ENCODE peak calls at places on chromosome 4, in eight cellular contexts. One of them, this sample, is unnamed.

GRCh38 chr4:46930866-46931265 is 21.8 kb upstream of the COX7B2 start:
- DNase-seq in foreskin fibroblast: no peak
- DNase-seq in endothelial cell of umbilical vein: no peak
- DNase-seq in ovary: no peak
- DNase-seq in brain microvascular endothelial cell: no peak
- DNase-seq in SK-N-SH: no peak
- DNase-seq in astrocyte of the spinal cord: no peak
- DNase-seq in Caco-2: peak; percentile 49
- DNase-seq in this sample: no peak

GRCh38 chr4:184960505-184960971 is 57.8 kb upstream of the HELT start:
- DNase-seq in foreskin fibroblast: no peak
- DNase-seq in endothelial cell of umbilical vein: no peak
- DNase-seq in ovary: no peak
- DNase-seq in brain microvascular endothelial cell: no peak
- DNase-seq in SK-N-SH: no peak
- DNase-seq in astrocyte of the spinal cord: peak; percentile 38
- DNase-seq in Caco-2: no peak
- DNase-seq in this sample: peak; percentile 2

GRCh38 chr4:55498051-55498450 is 48.7 kb downstream of the CLOCK start:
- DNase-seq in foreskin fibroblast: no peak
- DNase-seq in endothelial cell of umbilical vein: no peak
- DNase-seq in ovary: no peak
- DNase-seq in brain microvascular endothelial cell: no peak
- DNase-seq in SK-N-SH: no peak
- DNase-seq in astrocyte of the spinal cord: no peak
- DNase-seq in Caco-2: no peak
- DNase-seq in this sample: peak; percentile 9

GRCh38 chr4:16693641-16694040 is 204.8 kb downstream of the LDB2 start:
- DNase-seq in foreskin fibroblast: no peak
- DNase-seq in endothelial cell of umbilical vein: no peak
- DNase-seq in ovary: no peak
- DNase-seq in brain microvascular endothelial cell: no peak
- DNase-seq in SK-N-SH: no peak
- DNase-seq in astrocyte of the spinal cord: no peak
- DNase-seq in Caco-2: no peak
- DNase-seq in this sample: no peak

GRCh38 chr4:101345596-101346311 is 1.6 kb downstream of the PPP3CA start:
- DNase-seq in foreskin fibroblast: peak; percentile 38
- DNase-seq in endothelial cell of umbilical vein: peak; percentile 50
- DNase-seq in ovary: peak; percentile 80
- DNase-seq in brain microvascular endothelial cell: peak; percentile 51
- DNase-seq in SK-N-SH: peak; percentile 83
- DNase-seq in astrocyte of the spinal cord: peak; percentile 67
- DNase-seq in Caco-2: peak; percentile 50
- DNase-seq in this sample: peak; percentile 54

GRCh38 chr4:13182136-13182535 is 302.0 kb downstream of the RAB28 start:
- DNase-seq in foreskin fibroblast: no peak
- DNase-seq in endothelial cell of umbilical vein: no peak
- DNase-seq in ovary: no peak
- DNase-seq in brain microvascular endothelial cell: peak; percentile 8
- DNase-seq in SK-N-SH: no peak
- DNase-seq in astrocyte of the spinal cord: peak; percentile 27
- DNase-seq in Caco-2: no peak
- DNase-seq in this sample: no peak

GRCh38 chr4:103318327-103318726 is 120.2 kb upstream of the CENPE start:
- DNase-seq in foreskin fibroblast: no peak
- DNase-seq in endothelial cell of umbilical vein: no peak
- DNase-seq in ovary: no peak
- DNase-seq in brain microvascular endothelial cell: no peak
- DNase-seq in SK-N-SH: no peak
- DNase-seq in astrocyte of the spinal cord: no peak
- DNase-seq in Caco-2: no peak
- DNase-seq in this sample: no peak

GRCh38 chr4:8192748-8193738 is 6.0 kb upstream of the SH3TC1 start:
- DNase-seq in foreskin fibroblast: peak; percentile 21
- DNase-seq in endothelial cell of umbilical vein: peak; percentile 79
- DNase-seq in ovary: no peak
- DNase-seq in brain microvascular endothelial cell: peak; percentile 50
- DNase-seq in SK-N-SH: peak; percentile 78
- DNase-seq in astrocyte of the spinal cord: peak; percentile 50
- DNase-seq in Caco-2: peak; percentile 68
- DNase-seq in this sample: peak; percentile 48

GRCh38 chr4:123924536-123924935 is 527.9 kb downstream of the SPRY1 start:
- DNase-seq in foreskin fibroblast: peak; percentile 30
- DNase-seq in endothelial cell of umbilical vein: peak; percentile 44
- DNase-seq in ovary: no peak
- DNase-seq in brain microvascular endothelial cell: no peak
- DNase-seq in SK-N-SH: no peak
- DNase-seq in astrocyte of the spinal cord: peak; percentile 22
- DNase-seq in Caco-2: no peak
- DNase-seq in this sample: no peak

GRCh38 chr4:98939892-98940298 is 11.0 kb upstream of the EIF4E start:
- DNase-seq in foreskin fibroblast: peak; percentile 51
- DNase-seq in endothelial cell of umbilical vein: peak; percentile 81
- DNase-seq in ovary: no peak
- DNase-seq in brain microvascular endothelial cell: peak; percentile 70
- DNase-seq in SK-N-SH: peak; percentile 42
- DNase-seq in astrocyte of the spinal cord: peak; percentile 79
- DNase-seq in Caco-2: peak; percentile 59
- DNase-seq in this sample: peak; percentile 88

GRCh38 chr4:10366628-10367027 is 90.6 kb downstream of the ZNF518B start:
- DNase-seq in foreskin fibroblast: no peak
- DNase-seq in endothelial cell of umbilical vein: no peak
- DNase-seq in ovary: no peak
- DNase-seq in brain microvascular endothelial cell: no peak
- DNase-seq in SK-N-SH: no peak
- DNase-seq in astrocyte of the spinal cord: no peak
- DNase-seq in Caco-2: no peak
- DNase-seq in this sample: no peak

GRCh38 chr4:73690051-73690744 is 50.2 kb upstream of the CXCL8 start:
- DNase-seq in foreskin fibroblast: peak; percentile 63
- DNase-seq in endothelial cell of umbilical vein: no peak
- DNase-seq in ovary: no peak
- DNase-seq in brain microvascular endothelial cell: no peak
- DNase-seq in SK-N-SH: no peak
- DNase-seq in astrocyte of the spinal cord: no peak
- DNase-seq in Caco-2: no peak
- DNase-seq in this sample: peak; percentile 43

GRCh38 chr4:25107827-25108516 is 52.3 kb downstream of the SEPSECS start:
- DNase-seq in foreskin fibroblast: no peak
- DNase-seq in endothelial cell of umbilical vein: no peak
- DNase-seq in ovary: no peak
- DNase-seq in brain microvascular endothelial cell: no peak
- DNase-seq in SK-N-SH: no peak
- DNase-seq in astrocyte of the spinal cord: no peak
- DNase-seq in Caco-2: no peak
- DNase-seq in this sample: no peak

GRCh38 chr4:146159384-146160058 is 16.0 kb upstream of the LSM6 start:
- DNase-seq in foreskin fibroblast: no peak
- DNase-seq in endothelial cell of umbilical vein: no peak
- DNase-seq in ovary: no peak
- DNase-seq in brain microvascular endothelial cell: no peak
- DNase-seq in SK-N-SH: no peak
- DNase-seq in astrocyte of the spinal cord: no peak
- DNase-seq in Caco-2: no peak
- DNase-seq in this sample: no peak

GRCh38 chr4:94728056-94728766 is 29.5 kb upstream of the BMPR1B start:
- DNase-seq in foreskin fibroblast: peak; percentile 24
- DNase-seq in endothelial cell of umbilical vein: no peak
- DNase-seq in ovary: no peak
- DNase-seq in brain microvascular endothelial cell: no peak
- DNase-seq in SK-N-SH: no peak
- DNase-seq in astrocyte of the spinal cord: no peak
- DNase-seq in Caco-2: no peak
- DNase-seq in this sample: no peak

GRCh38 chr4:142566780-142567179 is 279.3 kb downstream of the INPP4B start:
- DNase-seq in foreskin fibroblast: no peak
- DNase-seq in endothelial cell of umbilical vein: no peak
- DNase-seq in ovary: no peak
- DNase-seq in brain microvascular endothelial cell: no peak
- DNase-seq in SK-N-SH: no peak
- DNase-seq in astrocyte of the spinal cord: no peak
- DNase-seq in Caco-2: no peak
- DNase-seq in this sample: no peak

GRCh38 chr4:142567620-142568451 is 278.3 kb downstream of the INPP4B start:
- DNase-seq in foreskin fibroblast: peak; percentile 36
- DNase-seq in endothelial cell of umbilical vein: no peak
- DNase-seq in ovary: no peak
- DNase-seq in brain microvascular endothelial cell: no peak
- DNase-seq in SK-N-SH: no peak
- DNase-seq in astrocyte of the spinal cord: peak; percentile 28
- DNase-seq in Caco-2: peak; percentile 25
- DNase-seq in this sample: peak; percentile 68

GRCh38 chr4:142566243-142566642 is 279.9 kb downstream of the INPP4B start:
- DNase-seq in foreskin fibroblast: no peak
- DNase-seq in endothelial cell of umbilical vein: no peak
- DNase-seq in ovary: no peak
- DNase-seq in brain microvascular endothelial cell: no peak
- DNase-seq in SK-N-SH: no peak
- DNase-seq in astrocyte of the spinal cord: no peak
- DNase-seq in Caco-2: no peak
- DNase-seq in this sample: no peak

GRCh38 chr4:142565771-142566170 is 280.3 kb downstream of the INPP4B start:
- DNase-seq in foreskin fibroblast: no peak
- DNase-seq in endothelial cell of umbilical vein: no peak
- DNase-seq in ovary: no peak
- DNase-seq in brain microvascular endothelial cell: no peak
- DNase-seq in SK-N-SH: no peak
- DNase-seq in astrocyte of the spinal cord: no peak
- DNase-seq in Caco-2: no peak
- DNase-seq in this sample: no peak

DNA sequence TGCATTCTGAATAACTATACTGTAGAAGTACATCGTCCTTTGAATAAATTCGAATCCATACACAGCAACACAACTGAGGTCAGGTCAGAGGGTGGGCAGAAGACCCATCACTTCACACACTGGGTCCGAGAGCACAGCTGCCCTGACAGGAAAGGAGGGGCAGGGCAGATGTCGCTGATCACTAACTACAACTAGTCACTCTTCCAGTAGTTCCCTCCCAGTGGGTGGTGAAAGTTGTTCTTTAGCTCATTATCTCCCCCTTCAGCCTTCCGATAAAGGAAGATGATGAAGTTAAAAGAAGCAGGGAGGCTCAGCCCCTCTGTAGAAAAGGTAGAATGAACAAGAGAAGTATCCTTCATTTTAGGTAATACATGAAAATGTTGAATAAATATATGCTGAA is 278.9 kb downstream of the INPP4B start:
- DNase-seq in foreskin fibroblast: no peak
- DNase-seq in endothelial cell of umbilical vein: no peak
- DNase-seq in ovary: no peak
- DNase-seq in brain microvascular endothelial cell: no peak
- DNase-seq in SK-N-SH: no peak
- DNase-seq in astrocyte of the spinal cord: no peak
- DNase-seq in Caco-2: peak; percentile 45
- DNase-seq in this sample: no peak
- TF ChIP-seq CTCF in foreskin fibroblast: no peak
- TF ChIP-seq CTCF in endothelial cell of umbilical vein: no peak
- TF ChIP-seq CTCF in ovary: no peak
- TF ChIP-seq CTCF in brain microvascular endothelial cell: peak; percentile 21
- TF ChIP-seq CTCF in SK-N-SH: no peak
- TF ChIP-seq CTCF in astrocyte of the spinal cord: no peak
- TF ChIP-seq CTCF in Caco-2: no peak
- TF ChIP-seq CTCF in this sample: no peak

DNA sequence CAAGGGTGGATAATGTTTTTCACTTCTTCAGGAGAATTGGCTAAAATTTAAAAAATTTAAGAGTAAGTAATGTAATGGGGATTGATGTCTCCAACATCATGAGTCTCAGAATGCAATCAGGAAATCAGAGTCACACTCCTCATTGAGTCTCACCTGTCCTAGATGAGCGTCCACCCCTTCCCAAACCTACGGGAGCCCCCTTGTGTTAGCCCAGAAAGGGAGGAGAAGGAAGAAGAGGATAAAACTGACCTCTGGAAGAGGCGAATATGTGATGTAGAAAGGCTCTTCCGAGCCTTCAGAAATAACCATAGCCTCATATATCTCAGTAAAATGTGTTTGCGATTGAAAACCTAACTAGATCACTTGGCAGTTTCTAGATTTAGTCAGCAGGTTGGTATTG is 157.1 kb downstream of the DCLK2 start:
- DNase-seq in foreskin fibroblast: no peak
- DNase-seq in endothelial cell of umbilical vein: no peak
- DNase-seq in ovary: no peak
- DNase-seq in brain microvascular endothelial cell: no peak
- DNase-seq in SK-N-SH: no peak
- DNase-seq in astrocyte of the spinal cord: no peak
- DNase-seq in Caco-2: no peak
- DNase-seq in this sample: no peak
- H3K4me3 ChIP-seq in foreskin fibroblast: no peak overlapping the region
- H3K4me3 ChIP-seq in endothelial cell of umbilical vein: no peak overlapping the region
- H3K4me3 ChIP-seq in ovary: no peak overlapping the region
- H3K4me3 ChIP-seq in brain microvascular endothelial cell: no peak overlapping the region
- H3K4me3 ChIP-seq in SK-N-SH: no peak overlapping the region
- H3K4me3 ChIP-seq in astrocyte of the spinal cord: no peak overlapping the region
- H3K4me3 ChIP-seq in Caco-2: no peak overlapping the region
- H3K4me3 ChIP-seq in this sample: no peak overlapping the region

DNA sequence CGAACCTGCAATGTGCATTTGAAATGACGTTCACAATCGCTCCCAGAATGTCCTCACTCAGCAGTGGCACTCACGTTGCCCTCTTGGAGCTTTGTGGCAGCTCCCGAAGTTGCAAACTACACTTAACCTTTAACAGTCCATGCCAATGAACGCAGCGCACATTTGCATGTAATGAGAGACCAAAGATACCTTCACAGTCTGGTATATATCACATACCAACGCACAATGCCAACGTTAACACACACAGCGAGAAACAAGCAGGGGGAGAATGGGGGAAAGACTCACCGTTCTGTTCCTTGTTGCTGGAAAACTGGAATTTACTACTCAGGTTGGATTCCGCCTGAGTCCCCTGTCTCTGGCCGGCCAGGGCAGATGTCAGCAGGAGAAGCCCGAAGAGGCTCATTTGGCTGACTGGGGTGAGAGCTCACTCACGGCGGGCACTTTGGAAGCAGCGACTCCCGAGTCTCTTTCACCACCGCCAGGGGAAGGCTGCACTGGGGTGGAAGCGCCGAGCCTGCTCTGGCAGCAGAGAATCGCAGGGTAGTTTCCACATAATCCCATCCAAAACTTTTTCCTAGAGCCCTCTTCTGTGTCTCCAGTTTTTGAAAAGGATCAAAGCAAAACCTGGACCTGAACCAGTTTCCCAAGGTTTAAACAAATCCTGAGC is 965 bp downstream of the PDGFC start:
- DNase-seq in foreskin fibroblast: peak; percentile 61
- DNase-seq in endothelial cell of umbilical vein: peak; percentile 73
- DNase-seq in ovary: peak; percentile 73
- DNase-seq in brain microvascular endothelial cell: no peak
- DNase-seq in SK-N-SH: peak; percentile 68
- DNase-seq in astrocyte of the spinal cord: no peak
- DNase-seq in Caco-2: peak; percentile 72
- DNase-seq in this sample: peak; percentile 74
- TF ChIP-seq CTCF in foreskin fibroblast: peak; percentile 51
- TF ChIP-seq CTCF in endothelial cell of umbilical vein: peak; percentile 75
- TF ChIP-seq CTCF in ovary: peak; percentile 27
- TF ChIP-seq CTCF in brain microvascular endothelial cell: peak; percentile 79
- TF ChIP-seq CTCF in SK-N-SH: peak; percentile 60
- TF ChIP-seq CTCF in astrocyte of the spinal cord: peak; percentile 63
- TF ChIP-seq CTCF in Caco-2: no peak
- TF ChIP-seq CTCF in this sample: peak; percentile 86

DNA sequence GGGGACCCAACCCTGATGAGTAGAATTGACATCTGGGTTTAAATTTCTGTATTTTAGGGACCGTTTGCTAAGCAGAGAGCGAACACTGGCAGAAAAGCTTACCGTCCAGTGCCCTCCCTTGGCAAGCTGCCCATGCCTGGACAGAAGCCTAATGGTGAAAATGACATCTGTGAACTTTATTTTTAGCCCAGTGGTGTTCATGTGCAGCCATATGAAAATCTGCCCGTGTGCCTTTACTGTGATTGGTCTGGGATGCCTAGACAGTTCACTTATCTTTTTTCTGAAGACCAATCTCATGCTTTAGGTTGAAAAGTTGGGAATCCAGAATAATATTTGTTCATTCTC is 1.1 kb downstream of the STBD1 start:
- DNase-seq in foreskin fibroblast: no peak
- DNase-seq in endothelial cell of umbilical vein: no peak
- DNase-seq in ovary: peak; percentile 47
- DNase-seq in brain microvascular endothelial cell: no peak
- DNase-seq in SK-N-SH: peak; percentile 68
- DNase-seq in astrocyte of the spinal cord: no peak
- DNase-seq in Caco-2: no peak
- DNase-seq in this sample: no peak
- H3K4me3 ChIP-seq in foreskin fibroblast: peak overlapping the region; percentile 78
- H3K4me3 ChIP-seq in endothelial cell of umbilical vein: no peak overlapping the region
- H3K4me3 ChIP-seq in ovary: peak overlapping the region; percentile 58
- H3K4me3 ChIP-seq in brain microvascular endothelial cell: peak overlapping the region; percentile 77
- H3K4me3 ChIP-seq in SK-N-SH: peak overlapping the region; percentile 92
- H3K4me3 ChIP-seq in astrocyte of the spinal cord: peak overlapping the region; percentile 74
- H3K4me3 ChIP-seq in Caco-2: peak overlapping the region; percentile 51
- H3K4me3 ChIP-seq in this sample: peak overlapping the region; percentile 86